ENCODE peak calls at places on chromosomes 7 and 10, in ten cellular contexts. One of them, this sample, is unnamed.

GRCh38 chr7:79855172-79855571 is 279.5 kb upstream of the GNAI1 start:
- DNase-seq in EL: no peak
- DNase-seq in Calu3: no peak
- DNase-seq in activated naive CD8-positive, alpha-beta T cell treated with anti-CD3 and anti-CD28 coated beads, Interleukin-2, amount 50 U/mL, for 24 hours: no peak
- DNase-seq in amygdala: no peak
- DNase-seq in stimulated activated CD4-positive, alpha-beta T cell treated with anti-CD3 and anti-CD28 coated beads, Interleukin-2, amount 100 ng/mL, for 48 hours: no peak
- DNase-seq in NB4: no peak
- DNase-seq in HEK293T: no peak
- DNase-seq in LNCaP clone FGC: no peak
- DNase-seq in iris pigment epithelial cell: peak
- DNase-seq in this sample: no peak

GRCh38 chr10:4354382-4354812 is 471.6 kb upstream of the AKR1E2 start:
- DNase-seq in LNCaP clone FGC: peak
- DNase-seq in Calu3: peak
- DNase-seq in stimulated activated CD4-positive, alpha-beta T cell treated with anti-CD3 and anti-CD28 coated beads, Interleukin-2, amount 100 ng/mL, for 48 hours: no peak
- DNase-seq in activated naive CD8-positive, alpha-beta T cell treated with anti-CD3 and anti-CD28 coated beads, Interleukin-2, amount 50 U/mL, for 24 hours: no peak
- DNase-seq in EL: peak
- DNase-seq in NB4: no peak
- DNase-seq in HEK293T: peak
- DNase-seq in iris pigment epithelial cell: peak
- DNase-seq in amygdala: no peak
- DNase-seq in this sample: no peak

GRCh38 chr10:73439605-73440298 is 6.4 kb upstream of the MSS51 start:
- DNase-seq in HEK293T: no peak
- DNase-seq in activated naive CD8-positive, alpha-beta T cell treated with anti-CD3 and anti-CD28 coated beads, Interleukin-2, amount 50 U/mL, for 24 hours: no peak
- DNase-seq in NB4: no peak
- DNase-seq in amygdala: no peak
- DNase-seq in LNCaP clone FGC: no peak
- DNase-seq in EL: peak
- DNase-seq in Calu3: no peak
- DNase-seq in stimulated activated CD4-positive, alpha-beta T cell treated with anti-CD3 and anti-CD28 coated beads, Interleukin-2, amount 100 ng/mL, for 48 hours: no peak
- DNase-seq in iris pigment epithelial cell: peak
- DNase-seq in this sample: no peak

GRCh38 chr10:125158528-125159485 is 1.6 kb downstream of the CTBP2 start:
- DNase-seq in stimulated activated CD4-positive, alpha-beta T cell treated with anti-CD3 and anti-CD28 coated beads, Interleukin-2, amount 100 ng/mL, for 48 hours: no peak
- DNase-seq in amygdala: peak
- DNase-seq in activated naive CD8-positive, alpha-beta T cell treated with anti-CD3 and anti-CD28 coated beads, Interleukin-2, amount 50 U/mL, for 24 hours: peak
- DNase-seq in Calu3: no peak
- DNase-seq in HEK293T: peak
- DNase-seq in EL: peak
- DNase-seq in LNCaP clone FGC: no peak
- DNase-seq in NB4: peak
- DNase-seq in iris pigment epithelial cell: peak
- DNase-seq in this sample: peak

GRCh38 chr10:19158358-19158757 is 109.8 kb downstream of the MALRD1 start:
- DNase-seq in HEK293T: no peak
- DNase-seq in Calu3: no peak
- DNase-seq in iris pigment epithelial cell: no peak
- DNase-seq in activated naive CD8-positive, alpha-beta T cell treated with anti-CD3 and anti-CD28 coated beads, Interleukin-2, amount 50 U/mL, for 24 hours: no peak
- DNase-seq in EL: no peak
- DNase-seq in amygdala: no peak
- DNase-seq in stimulated activated CD4-positive, alpha-beta T cell treated with anti-CD3 and anti-CD28 coated beads, Interleukin-2, amount 100 ng/mL, for 48 hours: no peak
- DNase-seq in NB4: no peak
- DNase-seq in LNCaP clone FGC: no peak
- DNase-seq in this sample: no peak

GRCh38 chr7:112192236-112193154 is 13.7 kb downstream of the DOCK4 start:
- DNase-seq in HEK293T: no peak
- DNase-seq in iris pigment epithelial cell: peak
- DNase-seq in NB4: no peak
- DNase-seq in LNCaP clone FGC: no peak
- DNase-seq in EL: peak
- DNase-seq in Calu3: no peak
- DNase-seq in amygdala: no peak
- DNase-seq in activated naive CD8-positive, alpha-beta T cell treated with anti-CD3 and anti-CD28 coated beads, Interleukin-2, amount 50 U/mL, for 24 hours: no peak
- DNase-seq in stimulated activated CD4-positive, alpha-beta T cell treated with anti-CD3 and anti-CD28 coated beads, Interleukin-2, amount 100 ng/mL, for 48 hours: no peak
- DNase-seq in this sample: peak

GRCh38 chr10:97490592-97490991 is 7.6 kb downstream of the MMS19 start:
- DNase-seq in EL: no peak
- DNase-seq in HEK293T: no peak
- DNase-seq in amygdala: no peak
- DNase-seq in NB4: no peak
- DNase-seq in stimulated activated CD4-positive, alpha-beta T cell treated with anti-CD3 and anti-CD28 coated beads, Interleukin-2, amount 100 ng/mL, for 48 hours: no peak
- DNase-seq in activated naive CD8-positive, alpha-beta T cell treated with anti-CD3 and anti-CD28 coated beads, Interleukin-2, amount 50 U/mL, for 24 hours: no peak
- DNase-seq in iris pigment epithelial cell: no peak
- DNase-seq in Calu3: no peak
- DNase-seq in LNCaP clone FGC: no peak
- DNase-seq in this sample: no peak

GRCh38 chr10:21625623-21626229 is 91.7 kb downstream of the MLLT10 start:
- DNase-seq in EL: no peak
- DNase-seq in iris pigment epithelial cell: no peak
- DNase-seq in HEK293T: no peak
- DNase-seq in stimulated activated CD4-positive, alpha-beta T cell treated with anti-CD3 and anti-CD28 coated beads, Interleukin-2, amount 100 ng/mL, for 48 hours: no peak
- DNase-seq in NB4: no peak
- DNase-seq in LNCaP clone FGC: no peak
- DNase-seq in Calu3: no peak
- DNase-seq in amygdala: no peak
- DNase-seq in activated naive CD8-positive, alpha-beta T cell treated with anti-CD3 and anti-CD28 coated beads, Interleukin-2, amount 50 U/mL, for 24 hours: no peak
- DNase-seq in this sample: no peak

GRCh38 chr10:123995461-123996131 is 97.8 kb downstream of the CHST15 start:
- DNase-seq in amygdala: no peak
- DNase-seq in stimulated activated CD4-positive, alpha-beta T cell treated with anti-CD3 and anti-CD28 coated beads, Interleukin-2, amount 100 ng/mL, for 48 hours: peak
- DNase-seq in LNCaP clone FGC: no peak
- DNase-seq in iris pigment epithelial cell: peak
- DNase-seq in NB4: peak
- DNase-seq in HEK293T: peak
- DNase-seq in activated naive CD8-positive, alpha-beta T cell treated with anti-CD3 and anti-CD28 coated beads, Interleukin-2, amount 50 U/mL, for 24 hours: peak
- DNase-seq in EL: peak
- DNase-seq in Calu3: peak
- DNase-seq in this sample: peak

GRCh38 chr7:151864561-151864960 is 12.4 kb downstream of the PRKAG2 start:
- DNase-seq in HEK293T: no peak
- DNase-seq in iris pigment epithelial cell: no peak
- DNase-seq in Calu3: no peak
- DNase-seq in amygdala: no peak
- DNase-seq in LNCaP clone FGC: no peak
- DNase-seq in NB4: no peak
- DNase-seq in activated naive CD8-positive, alpha-beta T cell treated with anti-CD3 and anti-CD28 coated beads, Interleukin-2, amount 50 U/mL, for 24 hours: no peak
- DNase-seq in EL: no peak
- DNase-seq in stimulated activated CD4-positive, alpha-beta T cell treated with anti-CD3 and anti-CD28 coated beads, Interleukin-2, amount 100 ng/mL, for 48 hours: no peak
- DNase-seq in this sample: no peak

GRCh38 chr7:111104710-111105109 is 13.8 kb downstream of the LRRN3 start:
- DNase-seq in HEK293T: no peak
- DNase-seq in activated naive CD8-positive, alpha-beta T cell treated with anti-CD3 and anti-CD28 coated beads, Interleukin-2, amount 50 U/mL, for 24 hours: no peak
- DNase-seq in EL: no peak
- DNase-seq in amygdala: no peak
- DNase-seq in iris pigment epithelial cell: no peak
- DNase-seq in LNCaP clone FGC: no peak
- DNase-seq in NB4: no peak
- DNase-seq in Calu3: no peak
- DNase-seq in stimulated activated CD4-positive, alpha-beta T cell treated with anti-CD3 and anti-CD28 coated beads, Interleukin-2, amount 100 ng/mL, for 48 hours: no peak
- DNase-seq in this sample: no peak

GRCh38 chr7:82268632-82269031 is 174.9 kb downstream of the CACNA2D1 start:
- DNase-seq in EL: no peak
- DNase-seq in HEK293T: no peak
- DNase-seq in activated naive CD8-positive, alpha-beta T cell treated with anti-CD3 and anti-CD28 coated beads, Interleukin-2, amount 50 U/mL, for 24 hours: no peak
- DNase-seq in iris pigment epithelial cell: no peak
- DNase-seq in Calu3: no peak
- DNase-seq in LNCaP clone FGC: no peak
- DNase-seq in stimulated activated CD4-positive, alpha-beta T cell treated with anti-CD3 and anti-CD28 coated beads, Interleukin-2, amount 100 ng/mL, for 48 hours: no peak
- DNase-seq in NB4: no peak
- DNase-seq in amygdala: no peak
- DNase-seq in this sample: no peak

GRCh38 chr10:65204999-65205398 is 1683.8 kb downstream of the REEP3 start:
- DNase-seq in NB4: no peak
- DNase-seq in Calu3: no peak
- DNase-seq in iris pigment epithelial cell: no peak
- DNase-seq in amygdala: no peak
- DNase-seq in stimulated activated CD4-positive, alpha-beta T cell treated with anti-CD3 and anti-CD28 coated beads, Interleukin-2, amount 100 ng/mL, for 48 hours: no peak
- DNase-seq in HEK293T: no peak
- DNase-seq in LNCaP clone FGC: no peak
- DNase-seq in EL: no peak
- DNase-seq in activated naive CD8-positive, alpha-beta T cell treated with anti-CD3 and anti-CD28 coated beads, Interleukin-2, amount 50 U/mL, for 24 hours: no peak
- DNase-seq in this sample: no peak

GRCh38 chr10:8047452-8048280 is 6.8 kb upstream of the GATA3 start:
- DNase-seq in activated naive CD8-positive, alpha-beta T cell treated with anti-CD3 and anti-CD28 coated beads, Interleukin-2, amount 50 U/mL, for 24 hours: no peak
- DNase-seq in stimulated activated CD4-positive, alpha-beta T cell treated with anti-CD3 and anti-CD28 coated beads, Interleukin-2, amount 100 ng/mL, for 48 hours: peak
- DNase-seq in NB4: no peak
- DNase-seq in EL: no peak
- DNase-seq in amygdala: no peak
- DNase-seq in Calu3: no peak
- DNase-seq in HEK293T: no peak
- DNase-seq in iris pigment epithelial cell: no peak
- DNase-seq in LNCaP clone FGC: no peak
- DNase-seq in this sample: no peak

GRCh38 chr10:45374451-45375052 is 536 bp downstream of the ALOX5 start:
- DNase-seq in LNCaP clone FGC: no peak
- DNase-seq in stimulated activated CD4-positive, alpha-beta T cell treated with anti-CD3 and anti-CD28 coated beads, Interleukin-2, amount 100 ng/mL, for 48 hours: no peak
- DNase-seq in NB4: peak
- DNase-seq in EL: no peak
- DNase-seq in activated naive CD8-positive, alpha-beta T cell treated with anti-CD3 and anti-CD28 coated beads, Interleukin-2, amount 50 U/mL, for 24 hours: no peak
- DNase-seq in HEK293T: no peak
- DNase-seq in amygdala: no peak
- DNase-seq in Calu3: peak
- DNase-seq in iris pigment epithelial cell: no peak
- DNase-seq in this sample: no peak

GRCh38 chr10:114879541-114880158 is 58.1 kb downstream of the FHIP2A start:
- DNase-seq in LNCaP clone FGC: no peak
- DNase-seq in amygdala: no peak
- DNase-seq in stimulated activated CD4-positive, alpha-beta T cell treated with anti-CD3 and anti-CD28 coated beads, Interleukin-2, amount 100 ng/mL, for 48 hours: peak
- DNase-seq in Calu3: peak
- DNase-seq in iris pigment epithelial cell: peak
- DNase-seq in EL: peak
- DNase-seq in HEK293T: peak
- DNase-seq in NB4: peak
- DNase-seq in activated naive CD8-positive, alpha-beta T cell treated with anti-CD3 and anti-CD28 coated beads, Interleukin-2, amount 50 U/mL, for 24 hours: peak
- DNase-seq in this sample: no peak

GRCh38 chr7:130899638-130900401 is 165.8 kb upstream of the KLF14 start:
- DNase-seq in activated naive CD8-positive, alpha-beta T cell treated with anti-CD3 and anti-CD28 coated beads, Interleukin-2, amount 50 U/mL, for 24 hours: no peak
- DNase-seq in NB4: no peak
- DNase-seq in LNCaP clone FGC: no peak
- DNase-seq in Calu3: peak
- DNase-seq in stimulated activated CD4-positive, alpha-beta T cell treated with anti-CD3 and anti-CD28 coated beads, Interleukin-2, amount 100 ng/mL, for 48 hours: no peak
- DNase-seq in HEK293T: no peak
- DNase-seq in iris pigment epithelial cell: no peak
- DNase-seq in amygdala: no peak
- DNase-seq in EL: no peak
- DNase-seq in this sample: no peak

GRCh38 chr10:34113504-34114225 is 701.4 kb downstream of the PARD3 start:
- DNase-seq in stimulated activated CD4-positive, alpha-beta T cell treated with anti-CD3 and anti-CD28 coated beads, Interleukin-2, amount 100 ng/mL, for 48 hours: no peak
- DNase-seq in Calu3: no peak
- DNase-seq in NB4: no peak
- DNase-seq in EL: no peak
- DNase-seq in iris pigment epithelial cell: no peak
- DNase-seq in activated naive CD8-positive, alpha-beta T cell treated with anti-CD3 and anti-CD28 coated beads, Interleukin-2, amount 50 U/mL, for 24 hours: no peak
- DNase-seq in HEK293T: peak
- DNase-seq in amygdala: no peak
- DNase-seq in LNCaP clone FGC: no peak
- DNase-seq in this sample: no peak

GRCh38 chr10:126160971-126161630 is 227.2 kb downstream of the ADAM12 start:
- DNase-seq in amygdala: no peak
- DNase-seq in LNCaP clone FGC: peak
- DNase-seq in EL: peak
- DNase-seq in NB4: peak
- DNase-seq in iris pigment epithelial cell: no peak
- DNase-seq in HEK293T: peak
- DNase-seq in stimulated activated CD4-positive, alpha-beta T cell treated with anti-CD3 and anti-CD28 coated beads, Interleukin-2, amount 100 ng/mL, for 48 hours: no peak
- DNase-seq in activated naive CD8-positive, alpha-beta T cell treated with anti-CD3 and anti-CD28 coated beads, Interleukin-2, amount 50 U/mL, for 24 hours: no peak
- DNase-seq in Calu3: no peak
- DNase-seq in this sample: no peak

GRCh38 chr10:3652886-3653285 is 132.1 kb downstream of the KLF6 start:
- DNase-seq in LNCaP clone FGC: no peak
- DNase-seq in iris pigment epithelial cell: no peak
- DNase-seq in HEK293T: no peak
- DNase-seq in EL: no peak
- DNase-seq in stimulated activated CD4-positive, alpha-beta T cell treated with anti-CD3 and anti-CD28 coated beads, Interleukin-2, amount 100 ng/mL, for 48 hours: no peak
- DNase-seq in NB4: no peak
- DNase-seq in activated naive CD8-positive, alpha-beta T cell treated with anti-CD3 and anti-CD28 coated beads, Interleukin-2, amount 50 U/mL, for 24 hours: no peak
- DNase-seq in Calu3: no peak
- DNase-seq in amygdala: no peak
- DNase-seq in this sample: no peak

GRCh38 chr7:3918576-3918975 is 617.5 kb downstream of the SDK1 start:
- DNase-seq in amygdala: no peak
- DNase-seq in stimulated activated CD4-positive, alpha-beta T cell treated with anti-CD3 and anti-CD28 coated beads, Interleukin-2, amount 100 ng/mL, for 48 hours: no peak
- DNase-seq in Calu3: no peak
- DNase-seq in LNCaP clone FGC: no peak
- DNase-seq in iris pigment epithelial cell: no peak
- DNase-seq in HEK293T: no peak
- DNase-seq in NB4: no peak
- DNase-seq in activated naive CD8-positive, alpha-beta T cell treated with anti-CD3 and anti-CD28 coated beads, Interleukin-2, amount 50 U/mL, for 24 hours: no peak
- DNase-seq in EL: no peak
- DNase-seq in this sample: no peak

GRCh38 chr10:79106651-79107050 is 37.9 kb downstream of the ZMIZ1 start:
- DNase-seq in activated naive CD8-positive, alpha-beta T cell treated with anti-CD3 and anti-CD28 coated beads, Interleukin-2, amount 50 U/mL, for 24 hours: no peak
- DNase-seq in stimulated activated CD4-positive, alpha-beta T cell treated with anti-CD3 and anti-CD28 coated beads, Interleukin-2, amount 100 ng/mL, for 48 hours: no peak
- DNase-seq in NB4: no peak
- DNase-seq in EL: no peak
- DNase-seq in amygdala: no peak
- DNase-seq in iris pigment epithelial cell: no peak
- DNase-seq in HEK293T: no peak
- DNase-seq in LNCaP clone FGC: no peak
- DNase-seq in Calu3: no peak
- DNase-seq in this sample: no peak

GRCh38 chr7:157521061-157521731 is 184.4 kb downstream of the DNAJB6 start:
- DNase-seq in amygdala: no peak
- DNase-seq in NB4: no peak
- DNase-seq in EL: no peak
- DNase-seq in activated naive CD8-positive, alpha-beta T cell treated with anti-CD3 and anti-CD28 coated beads, Interleukin-2, amount 50 U/mL, for 24 hours: no peak
- DNase-seq in LNCaP clone FGC: no peak
- DNase-seq in iris pigment epithelial cell: no peak
- DNase-seq in Calu3: no peak
- DNase-seq in HEK293T: no peak
- DNase-seq in stimulated activated CD4-positive, alpha-beta T cell treated with anti-CD3 and anti-CD28 coated beads, Interleukin-2, amount 100 ng/mL, for 48 hours: no peak
- DNase-seq in this sample: no peak

GRCh38 chr10:124217906-124218769 is 124.7 kb upstream of the CHST15 start:
- DNase-seq in EL: no peak
- DNase-seq in LNCaP clone FGC: no peak
- DNase-seq in activated naive CD8-positive, alpha-beta T cell treated with anti-CD3 and anti-CD28 coated beads, Interleukin-2, amount 50 U/mL, for 24 hours: no peak
- DNase-seq in iris pigment epithelial cell: no peak
- DNase-seq in NB4: no peak
- DNase-seq in amygdala: no peak
- DNase-seq in stimulated activated CD4-positive, alpha-beta T cell treated with anti-CD3 and anti-CD28 coated beads, Interleukin-2, amount 100 ng/mL, for 48 hours: no peak
- DNase-seq in Calu3: no peak
- DNase-seq in HEK293T: no peak
- DNase-seq in this sample: no peak

GRCh38 chr10:66752714-66753113 is 173.1 kb upstream of the LRRTM3 start:
- DNase-seq in iris pigment epithelial cell: peak
- DNase-seq in Calu3: no peak
- DNase-seq in stimulated activated CD4-positive, alpha-beta T cell treated with anti-CD3 and anti-CD28 coated beads, Interleukin-2, amount 100 ng/mL, for 48 hours: no peak
- DNase-seq in HEK293T: no peak
- DNase-seq in NB4: no peak
- DNase-seq in activated naive CD8-positive, alpha-beta T cell treated with anti-CD3 and anti-CD28 coated beads, Interleukin-2, amount 50 U/mL, for 24 hours: no peak
- DNase-seq in LNCaP clone FGC: no peak
- DNase-seq in amygdala: no peak
- DNase-seq in EL: peak
- DNase-seq in this sample: no peak

GRCh38 chr10:27643296-27643695 is 102.3 kb downstream of the MKX start:
- DNase-seq in iris pigment epithelial cell: no peak
- DNase-seq in NB4: no peak
- DNase-seq in activated naive CD8-positive, alpha-beta T cell treated with anti-CD3 and anti-CD28 coated beads, Interleukin-2, amount 50 U/mL, for 24 hours: no peak
- DNase-seq in HEK293T: no peak
- DNase-seq in LNCaP clone FGC: no peak
- DNase-seq in stimulated activated CD4-positive, alpha-beta T cell treated with anti-CD3 and anti-CD28 coated beads, Interleukin-2, amount 100 ng/mL, for 48 hours: no peak
- DNase-seq in EL: no peak
- DNase-seq in amygdala: no peak
- DNase-seq in Calu3: no peak
- DNase-seq in this sample: no peak

GRCh38 chr10:124381011-124381591 is 37.6 kb downstream of the OAT start:
- DNase-seq in Calu3: no peak
- DNase-seq in iris pigment epithelial cell: no peak
- DNase-seq in EL: no peak
- DNase-seq in activated naive CD8-positive, alpha-beta T cell treated with anti-CD3 and anti-CD28 coated beads, Interleukin-2, amount 50 U/mL, for 24 hours: no peak
- DNase-seq in HEK293T: no peak
- DNase-seq in NB4: no peak
- DNase-seq in amygdala: no peak
- DNase-seq in stimulated activated CD4-positive, alpha-beta T cell treated with anti-CD3 and anti-CD28 coated beads, Interleukin-2, amount 100 ng/mL, for 48 hours: no peak
- DNase-seq in LNCaP clone FGC: no peak
- DNase-seq in this sample: peak

GRCh38 chr10:62083413-62083794 is 181.9 kb downstream of the ARID5B start:
- DNase-seq in NB4: no peak
- DNase-seq in activated naive CD8-positive, alpha-beta T cell treated with anti-CD3 and anti-CD28 coated beads, Interleukin-2, amount 50 U/mL, for 24 hours: no peak
- DNase-seq in stimulated activated CD4-positive, alpha-beta T cell treated with anti-CD3 and anti-CD28 coated beads, Interleukin-2, amount 100 ng/mL, for 48 hours: no peak
- DNase-seq in iris pigment epithelial cell: no peak
- DNase-seq in Calu3: peak
- DNase-seq in HEK293T: peak
- DNase-seq in amygdala: no peak
- DNase-seq in LNCaP clone FGC: no peak
- DNase-seq in EL: no peak
- DNase-seq in this sample: no peak